ENCODE peak calls at places on chromosomes 3 and 15, in nine cellular contexts. I, O, F, D, Z, K, N, X and M are unnamed samples.

GRCh38 chr3:58334013-58334321 is 1.3 kb downstream of the PXK start:
- DNase-seq in I (no peak), O (peak; percentile 24), F (no peak), D (no peak), Z (no peak), K (no peak), N (no peak), X (no peak), M (no peak)

GRCh38 chr15:48647963-48648362 is 2.5 kb upstream of the FBN1 start:
- DNase-seq in I (peak; percentile 74), O (peak; percentile 70), F (no peak), D (no peak), Z (peak; percentile 48), K (no peak), N (peak; percentile 51), X (no peak), M (no peak)

GRCh38 chr15:88663216-88663615 is 24.4 kb downstream of the ISG20 start:
- DNase-seq in I (peak; percentile 42), O (peak; percentile 40), F (no peak), D (no peak), Z (peak; percentile 10), K (no peak), N (no peak), X (peak; percentile 74), M (no peak)

GRCh38 chr3:177633671-177634207 is 436.5 kb upstream of the TBL1XR1 start:
- DNase-seq in I (peak; percentile 91), O (peak; percentile 81), F (no peak), D (no peak), Z (peak; percentile 88), K (no peak), N (peak; percentile 93), X (no peak), M (no peak)

GRCh38 chr3:143358793-143359491 is 239.4 kb downstream of the CHST2 start:
- DNase-seq in I (no peak), O (no peak), F (no peak), D (no peak), Z (no peak), K (no peak), N (no peak), X (no peak), M (no peak)

GRCh38 chr3:53493997-53494791 is at the start of gene CACNA1D:
- DNase-seq in I (peak; percentile 4), O (no peak), F (no peak), D (no peak), Z (peak; percentile 11), K (no peak), N (no peak), X (peak; percentile 31), M (no peak)

GRCh38 chr15:41698779-41699178 is 38.6 kb downstream of the MGA start:
- DNase-seq in I (no peak), O (peak; percentile 37), F (no peak), D (no peak), Z (peak; percentile 76), K (no peak), N (peak; percentile 64), X (peak; percentile 75), M (no peak)

GRCh38 chr15:64845826-64846225 is 4.1 kb downstream of the PLEKHO2 start:
- DNase-seq in I (no peak), O (no peak), F (no peak), D (no peak), Z (no peak), K (no peak), N (no peak), X (no peak), M (peak; percentile 41)

GRCh38 chr3:55720614-55721013 is 233.5 kb upstream of the WNT5A start:
- DNase-seq in I (peak; percentile 5), O (peak; percentile 68), F (no peak), D (no peak), Z (peak; percentile 52), K (no peak), N (peak; percentile 40), X (peak; percentile 13), M (peak; percentile 67)

GRCh38 chr3:128498901-128499530 is 6.0 kb upstream of the GATA2 start:
- DNase-seq in I (no peak), O (no peak), F (no peak), D (no peak), Z (no peak), K (no peak), N (no peak), X (no peak), M (no peak)

GRCh38 chr15:60809375-60809774 is 330.4 kb upstream of the ICE2 start:
- DNase-seq in I (no peak), O (no peak), F (no peak), D (no peak), Z (no peak), K (no peak), N (no peak), X (no peak), M (no peak)

GRCh38 chr15:60763668-60764067 is 284.7 kb upstream of the ICE2 start:
- DNase-seq in I (no peak), O (no peak), F (no peak), D (no peak), Z (no peak), K (no peak), N (no peak), X (no peak), M (no peak)

GRCh38 chr3:66603161-66603611 is 102.4 kb upstream of the LRIG1 start:
- DNase-seq in I (no peak), O (no peak), F (no peak), D (no peak), Z (peak; percentile 88), K (no peak), N (no peak), X (peak; percentile 17), M (no peak)

GRCh38 chr3:65291448-65292091 is 603.8 kb upstream of the ADAMTS9 start:
- DNase-seq in I (no peak), O (no peak), F (no peak), D (no peak), Z (no peak), K (no peak), N (no peak), X (peak; percentile 3), M (no peak)

GRCh38 chr3:143608966-143609365 is 239.3 kb downstream of the SLC9A9 start:
- DNase-seq in I (peak; percentile 84), O (peak; percentile 30), F (no peak), D (no peak), Z (peak; percentile 14), K (no peak), N (peak; percentile 97), X (peak; percentile 19), M (no peak)

GRCh38 chr15:68309024-68309423 is 31.5 kb downstream of the FEM1B start:
- DNase-seq in I (no peak), O (no peak), F (no peak), D (no peak), Z (peak; percentile 11), K (no peak), N (no peak), X (no peak), M (no peak)

GRCh38 chr15:99411234-99411633 is 154.6 kb upstream of the MEF2A start:
- DNase-seq in I (no peak), O (no peak), F (no peak), D (no peak), Z (no peak), K (no peak), N (no peak), X (no peak), M (no peak)

GRCh38 chr3:122824465-122825379 is 29.9 kb downstream of the SLC49A4 start:
- DNase-seq in I (no peak), O (peak; percentile 21), F (no peak), D (no peak), Z (peak; percentile 14), K (no peak), N (peak; percentile 55), X (peak; percentile 35), M (no peak)

GRCh38 chr15:74956648-74957300 is at the start of gene RPP25:
- DNase-seq in I (peak; percentile 90), O (peak; percentile 73), F (peak; percentile 68), D (peak; percentile 74), Z (peak; percentile 53), K (peak; percentile 80), N (peak; percentile 81), X (peak; percentile 58), M (peak; percentile 82)

GRCh38 chr3:25820816-25821486 is 31.1 kb downstream of the OXSM start:
- DNase-seq in I (no peak), O (no peak), F (no peak), D (no peak), Z (no peak), K (no peak), N (no peak), X (no peak), M (no peak)

GRCh38 chr3:136141296-136141785 is 54.8 kb downstream of the MSL2 start:
- DNase-seq in I (no peak), O (peak; percentile 32), F (no peak), D (no peak), Z (peak; percentile 40), K (no peak), N (peak; percentile 16), X (peak; percentile 39), M (no peak)

DNA sequence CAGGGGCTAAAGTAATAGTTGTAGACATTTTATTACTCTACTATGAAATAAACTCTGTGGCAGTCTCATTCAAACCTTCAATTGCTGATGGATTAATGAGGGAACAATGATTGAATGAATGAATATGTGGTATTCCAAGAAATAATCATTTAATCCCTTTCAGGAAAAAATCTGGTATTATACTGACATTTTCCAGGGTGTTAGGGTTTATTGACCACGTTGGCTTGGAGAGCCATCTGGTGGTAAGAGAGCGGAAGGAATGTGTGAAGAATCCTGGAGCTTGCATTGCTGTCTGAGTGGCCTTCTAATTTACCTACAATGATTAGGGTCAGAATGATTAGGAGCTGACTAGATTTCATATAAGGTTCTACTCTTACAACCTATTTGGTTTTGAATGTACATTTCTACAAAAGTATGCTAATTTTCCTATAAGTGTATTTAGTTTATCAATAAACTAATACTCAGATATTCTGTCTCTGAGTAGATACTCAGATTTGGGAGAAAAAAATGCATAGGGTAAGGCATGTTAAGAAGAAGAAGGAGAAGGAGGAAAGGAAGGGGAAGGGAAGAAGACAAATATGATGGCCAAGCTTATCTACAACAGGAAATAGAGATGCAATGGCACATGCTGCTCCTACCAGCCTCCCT is 249.9 kb downstream of the ROBO1 start:
- DNase-seq in I (peak; percentile 64), O (peak; percentile 25), F (no peak), D (no peak), Z (peak; percentile 46), K (no peak), N (peak; percentile 35), X (peak; percentile 6), M (no peak)
- TF ChIP-seq CTCF in I (peak; percentile 84), O (peak; percentile 72), F (peak; percentile 11), D (peak; percentile 24), Z (peak; percentile 87), K (peak; percentile 70), N (peak; percentile 62), X (peak; percentile 74), M (peak; percentile 29)

GRCh38 chr3:57163751-57164150 is 1.4 kb downstream of the IL17RD start:
- DNase-seq in I (no peak), O (peak; percentile 18), F (no peak), D (no peak), Z (no peak), K (no peak), N (peak; percentile 50), X (peak; percentile 35), M (no peak)
- H3K4me3 ChIP-seq in I (peak overlapping the region; percentile 63), O (peak overlapping the region; percentile 59), F (no peak overlapping the region), D (peak overlapping the region; percentile 72), Z (no peak overlapping the region), K (peak overlapping the region; percentile 60), N (peak overlapping the region; percentile 50), X (peak overlapping the region; percentile 77), M (no peak overlapping the region)

GRCh38 chr15:100433304-100433703 is 91.5 kb upstream of the ADAMTS17 start:
- DNase-seq in I (no peak), O (no peak), F (no peak), D (no peak), Z (no peak), K (no peak), N (no peak), X (peak; percentile 8), M (no peak)
- TF ChIP-seq CTCF in I (no peak), O (no peak), F (no peak), D (no peak), Z (no peak), K (no peak), N (no peak), X (no peak), M (no peak)

GRCh38 chr15:62163847-62164499 is 1.1 kb downstream of the C2CD4B start:
- DNase-seq in I (peak; percentile 23), O (no peak), F (no peak), D (no peak), Z (no peak), K (no peak), N (no peak), X (no peak), M (no peak)
- H3K4me3 ChIP-seq in I (peak overlapping the region; percentile 13), O (no peak overlapping the region), F (peak overlapping the region; percentile 61), D (peak overlapping the region; percentile 49), Z (no peak overlapping the region), K (peak overlapping the region; percentile 26), N (no peak overlapping the region), X (no peak overlapping the region), M (no peak overlapping the region)